ENCODE peak calls at places on chromosomes 16 and 17, in six cellular contexts. D, U, F, I, N and Q are unnamed samples.

GRCh38 chr17:2709173-2709661 is 2.3 kb downstream of the CLUH start:
- DNase-seq in U (peak; percentile 63), F (no peak), D (peak; percentile 86), N (no peak), I (no peak), Q (peak; percentile 32)

GRCh38 chr17:59074494-59074893 is 32.2 kb downstream of the TRIM37 start:
- DNase-seq in U (no peak), N (peak; percentile 19), I (no peak), F (no peak), D (no peak), Q (peak; percentile 71)

GRCh38 chr17:36687736-36688135 is 86.4 kb downstream of the MRM1 start:
- DNase-seq in F (no peak), U (no peak), I (no peak), N (no peak), D (no peak), Q (no peak)

GRCh38 chr16:12543700-12544476 is 259.8 kb downstream of the CPPED1 start:
- DNase-seq in I (no peak), U (peak; percentile 69), F (no peak), N (no peak), D (no peak), Q (no peak)

GRCh38 chr16:81035975-81036750 is 521 bp downstream of the ATMIN start:
- DNase-seq in N (no peak), U (peak; percentile 68), I (peak; percentile 34), F (peak; percentile 57), D (peak; percentile 30), Q (peak; percentile 33)

GRCh38 chr17:29379084-29379811 is 10.9 kb upstream of the TAOK1 start:
- DNase-seq in F (no peak), U (no peak), D (peak; percentile 59), N (no peak), I (no peak), Q (no peak)

GRCh38 chr16:8808613-8809353 is 11.1 kb downstream of the PMM2 start:
- DNase-seq in I (peak; percentile 60), D (no peak), U (no peak), N (no peak), F (no peak), Q (no peak)

GRCh38 chr17:79633937-79634813 is 23.3 kb upstream of the RBFOX3 start:
- DNase-seq in I (peak; percentile 0), F (no peak), D (no peak), N (no peak), U (no peak), Q (no peak)

GRCh38 chr16:20889625-20890275 is 10.4 kb downstream of the DCUN1D3 start:
- DNase-seq in N (no peak), D (no peak), U (no peak), I (no peak), F (no peak), Q (no peak)

GRCh38 chr16:51107742-51108141 is 43.3 kb downstream of the SALL1 start:
- DNase-seq in N (no peak), F (no peak), U (no peak), I (no peak), D (no peak), Q (no peak)

GRCh38 chr16:54890381-54890780 is 40.3 kb upstream of the IRX5 start:
- DNase-seq in N (no peak), U (no peak), D (no peak), I (no peak), F (no peak), Q (no peak)

GRCh38 chr17:8326591-8327583 is 12.8 kb upstream of the ODF4 start:
- DNase-seq in U (no peak), D (peak; percentile 20), I (peak; percentile 14), N (no peak), F (peak; percentile 57), Q (peak; percentile 12)

GRCh38 chr17:9645858-9646555 is 690 bp downstream of the USP43 start:
- DNase-seq in F (peak; percentile 47), U (peak; percentile 39), D (peak; percentile 81), N (no peak), I (no peak), Q (no peak)

GRCh38 chr17:83080641-83081560 is 1.5 kb downstream of the METRNL start:
- DNase-seq in U (peak; percentile 67), F (peak; percentile 44), N (no peak), D (peak; percentile 51), I (no peak), Q (no peak)

GRCh38 chr16:79605999-79606398 is 5.5 kb upstream of the MAF start:
- DNase-seq in D (no peak), U (no peak), I (no peak), F (no peak), N (no peak), Q (no peak)

GRCh38 chr17:42361781-42362186 is 26.5 kb downstream of the STAT3 start:
- DNase-seq in U (no peak), I (no peak), D (peak; percentile 63), N (no peak), F (no peak), Q (no peak)

GRCh38 chr17:14926526-14927122 is 338.5 kb downstream of the PMP22 start:
- DNase-seq in N (no peak), I (peak; percentile 35), F (peak; percentile 46), U (no peak), D (peak; percentile 73), Q (peak; percentile 84)

GRCh38 chr16:50680907-50681885 is at the start of gene SNX20:
- DNase-seq in N (no peak), U (peak; percentile 60), D (peak; percentile 46), F (no peak), I (no peak), Q (no peak)

GRCh38 chr17:16923097-16923903 is 48.6 kb downstream of the TNFRSF13B start:
- DNase-seq in I (no peak), D (no peak), F (no peak), U (no peak), N (no peak), Q (no peak)

GRCh38 chr17:14407541-14407940 is 106.7 kb downstream of the HS3ST3B1 start:
- DNase-seq in N (no peak), I (no peak), D (no peak), U (no peak), F (no peak), Q (no peak)

GRCh38 chr17:78665952-78666920 is 89.0 kb upstream of the DNAH17 start:
- DNase-seq in F (no peak), I (no peak), U (no peak), N (no peak), D (peak; percentile 36), Q (no peak)

GRCh38 chr16:30368122-30368791 is 2.0 kb downstream of the TBC1D10B start:
- DNase-seq in U (no peak), I (no peak), N (no peak), D (no peak), F (no peak), Q (peak; percentile 54)

GRCh38 chr17:17693955-17694228 is 12.6 kb downstream of the RAI1 start:
- DNase-seq in N (no peak), F (no peak), I (no peak), U (no peak), D (no peak), Q (no peak)

GRCh38 chr17:61366715-61367413 is 32.8 kb upstream of the TBX2 start:
- DNase-seq in U (no peak), N (no peak), F (no peak), I (peak; percentile 26), D (no peak), Q (no peak)

GRCh38 chr17:77507116-77507885 is 366.5 kb downstream of the SEC14L1 start:
- DNase-seq in F (peak; percentile 38), N (no peak), U (no peak), D (no peak), I (peak; percentile 44), Q (no peak)

GRCh38 chr17:46814446-46814845 is 4.0 kb downstream of the WNT3 start:
- DNase-seq in I (no peak), N (no peak), D (no peak), U (no peak), F (no peak), Q (no peak)

GRCh38 chr17:50280801-50281441 is 6.7 kb downstream of the TMEM92 start:
- DNase-seq in D (no peak), F (no peak), N (no peak), U (no peak), I (no peak), Q (no peak)

GRCh38 chr16:49003992-49004391 is 277.6 kb downstream of the CBLN1 start:
- DNase-seq in N (no peak), U (no peak), D (no peak), F (no peak), I (no peak), Q (no peak)
- TF ChIP-seq CTCF in N (no peak), U (no peak), D (no peak), F (no peak), I (no peak), Q (no peak)

DNA sequence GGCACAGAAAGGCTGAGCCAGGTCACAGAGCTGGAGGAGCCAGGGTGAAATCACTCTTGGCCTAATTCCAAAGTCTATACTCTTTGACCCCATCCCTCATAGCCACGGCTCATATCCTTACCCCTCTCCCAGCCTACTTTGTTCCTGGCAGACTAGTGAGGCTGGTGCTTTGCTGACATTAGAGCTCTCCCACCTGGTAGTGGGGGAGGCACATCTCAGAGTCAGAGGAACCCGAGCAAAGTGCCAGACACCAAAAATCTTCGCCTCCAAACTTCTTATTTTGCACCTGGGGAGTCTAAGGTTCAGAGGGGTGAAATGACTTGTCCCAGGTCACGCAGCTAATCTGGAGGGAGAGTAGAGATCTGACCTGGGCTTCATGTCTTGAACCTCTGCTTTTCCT is 126.7 kb downstream of the SPACA3 start:
- DNase-seq in U (no peak), N (no peak), F (no peak), I (no peak), D (no peak), Q (no peak)
- TF ChIP-seq CTCF in U (no peak), N (no peak), F (no peak), I (no peak), D (no peak), Q (no peak)

DNA sequence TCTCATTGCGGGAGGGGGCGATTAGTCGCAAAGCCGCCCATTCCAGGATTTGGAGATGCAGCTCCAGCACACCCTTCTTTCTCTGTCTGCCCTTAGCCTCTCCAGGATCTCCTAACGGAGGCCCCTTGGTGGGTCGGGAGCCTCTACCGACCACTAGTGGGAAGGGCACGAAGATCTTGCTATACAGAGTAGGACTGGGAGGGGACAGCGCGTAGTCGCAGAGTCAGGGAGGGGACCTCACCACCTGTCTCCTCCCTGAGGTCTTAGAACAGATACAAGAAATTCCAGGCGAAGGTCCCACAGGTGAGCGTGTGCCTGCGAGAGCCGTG is 569 bp upstream of the SMTNL2 start:
- DNase-seq in U (no peak), N (no peak), D (no peak), I (no peak), F (peak; percentile 74), Q (no peak)
- TF ChIP-seq CTCF in U (peak; percentile 30), N (peak; percentile 34), D (no peak), I (peak; percentile 43), F (peak; percentile 48), Q (peak; percentile 54)

GRCh38 chr17:34842235-34842634 is 119.0 kb downstream of the CCT6B start:
- DNase-seq in F (no peak), I (no peak), N (no peak), U (no peak), D (no peak), Q (no peak)

GRCh38 chr17:34837796-34838195 is 123.5 kb downstream of the CCT6B start:
- DNase-seq in I (no peak), F (no peak), D (no peak), N (no peak), U (no peak), Q (no peak)

GRCh38 chr17:34840758-34841157 is 120.5 kb downstream of the CCT6B start:
- DNase-seq in N (no peak), D (peak; percentile 1), I (no peak), F (no peak), U (peak; percentile 25), Q (no peak)

GRCh38 chr17:34843682-34844081 is 117.6 kb downstream of the CCT6B start:
- DNase-seq in N (no peak), U (no peak), F (no peak), D (no peak), I (no peak), Q (no peak)

GRCh38 chr17:34841467-34841866 is 119.8 kb downstream of the CCT6B start:
- DNase-seq in D (no peak), U (no peak), F (no peak), I (no peak), N (no peak), Q (no peak)
- TF ChIP-seq CTCF in D (no peak), U (no peak), F (no peak), I (no peak), N (no peak), Q (no peak)